ENCODE peak calls at places on chromosomes 4 and X, in seven cellular contexts. Z is HCT116, I is foreskin fibroblast, E is sigmoid colon, R is AG04449, A is left lung, J is kidney epithelial cell. W is an unnamed sample.

GRCh38 chrX:110317820-110318663 is at the start of gene AMMECR1:
- DNase-seq in Z (peak; percentile 31), I (peak; percentile 91), E (peak; percentile 86), R (no peak), A (peak; percentile 81), J (no peak), W (peak; percentile 23)

GRCh38 chrX:13250831-13251612 is 68.8 kb downstream of the ATXN3L start:
- DNase-seq in Z (no peak), I (peak; percentile 93), E (peak; percentile 72), R (peak; percentile 87), A (no peak), J (no peak), W (no peak)

GRCh38 chrX:24506082-24506481 is 41.0 kb downstream of the PDK3 start:
- DNase-seq in Z (no peak), I (peak; percentile 46), E (no peak), R (no peak), A (no peak), J (peak; percentile 4), W (no peak)

GRCh38 chr4:7342223-7342576 is 92.5 kb downstream of the PSAPL1 start:
- DNase-seq in Z (no peak), I (no peak), E (no peak), R (no peak), A (no peak), J (no peak), W (no peak)

GRCh38 chr4:166625018-166625637 is 609.2 kb downstream of the SPOCK3 start:
- DNase-seq in Z (no peak), I (no peak), E (no peak), R (no peak), A (no peak), J (no peak), W (no peak)

GRCh38 chr4:151074416-151074916 is 25.0 kb upstream of the RPS3A start:
- DNase-seq in Z (no peak), I (no peak), E (no peak), R (no peak), A (no peak), J (no peak), W (no peak)

GRCh38 chr4:75434105-75434504 is 80.1 kb downstream of the RCHY1 start:
- DNase-seq in Z (no peak), I (no peak), E (no peak), R (no peak), A (no peak), J (no peak), W (no peak)

GRCh38 chrX:132622130-132622529 is 133.3 kb upstream of the MBNL3 start:
- DNase-seq in Z (peak; percentile 8), I (peak; percentile 43), E (no peak), R (no peak), A (no peak), J (no peak), W (no peak)

GRCh38 chrX:93673869-93674271 is at the start of gene FAM133A:
- DNase-seq in Z (no peak), I (no peak), E (no peak), R (no peak), A (no peak), J (no peak), W (peak; percentile 2)

GRCh38 chr4:53908661-53909078 is 155.7 kb downstream of the CHIC2 start:
- DNase-seq in Z (peak; percentile 62), I (peak; percentile 95), E (peak; percentile 72), R (peak; percentile 79), A (no peak), J (peak; percentile 41), W (peak; percentile 67)

GRCh38 chr4:186932631-186933150 is 209.0 kb upstream of the FAT1 start:
- DNase-seq in Z (peak; percentile 99), I (peak; percentile 84), E (no peak), R (no peak), A (no peak), J (no peak), W (no peak)

GRCh38 chr4:78057600-78058560 is 757 bp downstream of the FRAS1 start:
- DNase-seq in Z (no peak), I (peak; percentile 79), E (peak; percentile 75), R (no peak), A (peak; percentile 51), J (no peak), W (no peak)

GRCh38 chr4:48042979-48043461 is 26.4 kb downstream of the NIPAL1 start:
- DNase-seq in Z (no peak), I (no peak), E (no peak), R (no peak), A (no peak), J (no peak), W (no peak)

GRCh38 chr4:151983854-151984253 is 223.0 kb upstream of the GATB start:
- DNase-seq in Z (no peak), I (no peak), E (no peak), R (no peak), A (no peak), J (no peak), W (no peak)

GRCh38 chrX:134622056-134622812 is 36.0 kb downstream of the PLAC1 start:
- DNase-seq in Z (peak; percentile 23), I (peak; percentile 82), E (no peak), R (peak; percentile 47), A (no peak), J (peak; percentile 71), W (no peak)

GRCh38 chr4:151046609-151047008 is 31.5 kb upstream of the LRBA start:
- DNase-seq in Z (no peak), I (no peak), E (no peak), R (no peak), A (no peak), J (no peak), W (no peak)

GRCh38 chrX:1481636-1482529 is 29.2 kb upstream of the ASMTL start:
- DNase-seq in Z (peak; percentile 73), I (peak; percentile 80), E (peak; percentile 78), R (peak; percentile 57), A (peak; percentile 81), J (peak; percentile 43), W (peak; percentile 29)

GRCh38 chr4:176671532-176671931 is 121.2 kb downstream of the VEGFC start:
- DNase-seq in Z (no peak), I (no peak), E (no peak), R (no peak), A (no peak), J (no peak), W (no peak)

GRCh38 chr4:5870701-5871100 is 22.2 kb downstream of the CRMP1 start:
- DNase-seq in Z (no peak), I (no peak), E (no peak), R (no peak), A (no peak), J (no peak), W (no peak)

GRCh38 chr4:140609548-140610425 is 41.0 kb upstream of the UCP1 start:
- DNase-seq in Z (peak; percentile 41), I (peak; percentile 66), E (no peak), R (no peak), A (no peak), J (peak; percentile 16), W (no peak)

GRCh38 chrX:37685452-37686347 is at the start of gene XK:
- DNase-seq in Z (peak; percentile 71), I (peak; percentile 44), E (peak; percentile 76), R (no peak), A (peak; percentile 55), J (no peak), W (no peak)

GRCh38 chrX:68503830-68504229 is 5.0 kb downstream of the YIPF6 start:
- DNase-seq in Z (no peak), I (no peak), E (no peak), R (no peak), A (no peak), J (no peak), W (no peak)

GRCh38 chr4:58191086-58191485 is 1080.9 kb upstream of the IGFBP7 start:
- DNase-seq in Z (no peak), I (no peak), E (no peak), R (no peak), A (no peak), J (no peak), W (no peak)

GRCh38 chr4:16083217-16084191 is at the start of gene PROM1:
- DNase-seq in Z (peak; percentile 37), I (peak; percentile 16), E (no peak), R (no peak), A (peak; percentile 35), J (no peak), W (no peak)

GRCh38 chr4:26030780-26031179 is 116.8 kb downstream of the SMIM20 start:
- DNase-seq in Z (no peak), I (no peak), E (no peak), R (no peak), A (no peak), J (no peak), W (no peak)
- H3K4me3 ChIP-seq in Z (no peak overlapping the region), I (no peak overlapping the region), E (no peak overlapping the region), R (no peak overlapping the region), A (no peak overlapping the region), J (no peak overlapping the region), W (no peak overlapping the region)

GRCh38 chrX:45850197-45850774 is 649.6 kb upstream of the DIPK2B start:
- DNase-seq in Z (no peak), I (no peak), E (no peak), R (no peak), A (no peak), J (no peak), W (no peak)

GRCh38 chrX:45847966-45848365 is 647.3 kb upstream of the DIPK2B start:
- DNase-seq in Z (no peak), I (no peak), E (no peak), R (no peak), A (no peak), J (no peak), W (no peak)

GRCh38 chrX:45851434-45851991 is 650.8 kb upstream of the DIPK2B start:
- DNase-seq in Z (peak; percentile 49), I (peak; percentile 70), E (no peak), R (no peak), A (no peak), J (no peak), W (no peak)

GRCh38 chrX:45850775-45851433 is 650.2 kb upstream of the DIPK2B start:
- DNase-seq in Z (no peak), I (peak; percentile 64), E (peak; percentile 66), R (no peak), A (no peak), J (no peak), W (no peak)

DNA sequence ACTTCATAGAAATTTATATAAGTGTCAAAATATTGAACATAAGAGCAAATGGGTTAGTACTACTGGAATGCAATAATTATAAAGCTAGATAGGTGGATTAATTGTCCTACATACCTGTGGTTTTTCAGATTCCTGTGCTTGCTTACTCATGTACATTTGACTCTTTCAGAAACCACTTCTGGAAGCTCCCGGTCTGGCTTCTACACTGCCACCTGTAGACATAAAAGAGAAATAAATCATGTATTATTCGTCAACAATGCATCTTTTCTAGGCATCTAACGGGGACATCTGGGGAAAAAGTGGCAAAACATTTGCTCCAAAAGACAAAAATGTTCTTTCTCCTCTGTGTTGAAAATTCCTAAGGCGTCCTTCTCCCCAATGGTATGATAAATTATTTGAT is 648.6 kb upstream of the DIPK2B start:
- DNase-seq in Z (peak; percentile 57), I (peak; percentile 82), E (no peak), R (no peak), A (no peak), J (peak; percentile 67), W (peak; percentile 75)
- TF ChIP-seq CTCF in Z (peak; percentile 21), I (peak; percentile 11), E (no peak), R (peak; percentile 12), A (peak; percentile 22), J (peak; percentile 40), W (peak; percentile 42)

GRCh38 chr4:3238721-3239120 is 10.2 kb upstream of the MSANTD1 start:
- DNase-seq in Z (no peak), I (no peak), E (no peak), R (no peak), A (no peak), J (no peak), W (no peak)
- H3K4me3 ChIP-seq in Z (no peak overlapping the region), I (no peak overlapping the region), E (no peak overlapping the region), R (no peak overlapping the region), A (no peak overlapping the region), J (no peak overlapping the region), W (no peak overlapping the region)

GRCh38 chrX:26848511-26848910 is 614.6 kb downstream of the PPP4R3C start:
- DNase-seq in Z (no peak), I (peak; percentile 4), E (no peak), R (no peak), A (no peak), J (no peak), W (peak; percentile 3)

GRCh38 chrX:26851981-26852380 is 611.2 kb downstream of the PPP4R3C start:
- DNase-seq in Z (peak; percentile 23), I (peak; percentile 2), E (no peak), R (no peak), A (no peak), J (no peak), W (peak; percentile 0)
- TF ChIP-seq CTCF in Z (peak; percentile 36), I (no peak), E (no peak), R (no peak), A (no peak), J (peak; percentile 21), W (peak; percentile 38)

W was measured in retinal pigment epithelial cell.